ENCODE peak calls at places on chromosome 20, in nine cellular contexts. V is BE2C; K is progenitor cell of endocrine pancreas; H is HEK293T; Z is Kasumi-1; X is effector CD8-positive, alpha-beta T cell; R is psoas muscle; I is GM06990; U is naive thymus-derived CD4-positive, alpha-beta T cell. Q is an unnamed sample.

GRCh38 chr20:61719691-61720347 is 345.9 kb downstream of the TAF4 start:
- DNase-seq in V (no peak), K (no peak), H (no peak), Z (no peak), X (no peak), R (no peak), I (no peak), U (peak), Q (no peak)

GRCh38 chr20:13085275-13085674 is 76.5 kb downstream of the SPTLC3 start:
- DNase-seq in V (no peak), K (no peak), H (no peak), Z (no peak), X (no peak), R (no peak), I (no peak), U (no peak), Q (no peak)

GRCh38 chr20:32003325-32003724 is 6.9 kb upstream of the CCM2L start:
- DNase-seq in V (no peak), K (no peak), H (no peak), Z (no peak), X (no peak), R (no peak), I (no peak), U (no peak), Q (no peak)

GRCh38 chr20:7180261-7181045 is 413.0 kb downstream of the BMP2 start:
- DNase-seq in V (no peak), K (no peak), H (no peak), Z (no peak), X (no peak), R (no peak), I (no peak), U (no peak), Q (no peak)

GRCh38 chr20:39271205-39271604 is 309.1 kb downstream of the DHX35 start:
- DNase-seq in V (peak), K (no peak), H (no peak), Z (no peak), X (no peak), R (no peak), I (no peak), U (no peak), Q (no peak)

GRCh38 chr20:4225778-4226177 is 210.4 kb upstream of the RNF24 start:
- DNase-seq in V (no peak), K (no peak), H (no peak), Z (no peak), X (no peak), R (no peak), I (no peak), U (no peak), Q (peak)

GRCh38 chr20:43243672-43244269 is 54.1 kb upstream of the PTPRT start:
- DNase-seq in V (peak), K (no peak), H (no peak), Z (no peak), X (no peak), R (no peak), I (no peak), U (no peak), Q (no peak)

GRCh38 chr20:45752747-45753146 is 30.6 kb downstream of the SPINT4 start:
- DNase-seq in V (no peak), K (no peak), H (no peak), Z (no peak), X (no peak), R (no peak), I (no peak), U (no peak), Q (peak)

GRCh38 chr20:35947489-35947888 is 6.8 kb downstream of the SCAND1 start:
- DNase-seq in V (peak), K (no peak), H (peak), Z (peak), X (no peak), R (no peak), I (peak), U (peak), Q (no peak)

GRCh38 chr20:34729416-34729815 is 25.3 kb downstream of the TP53INP2 start:
- DNase-seq in V (no peak), K (no peak), H (no peak), Z (no peak), X (no peak), R (no peak), I (no peak), U (no peak), Q (no peak)

GRCh38 chr20:40488401-40488800 is 200.6 kb downstream of the MAFB start:
- DNase-seq in V (no peak), K (no peak), H (no peak), Z (no peak), X (no peak), R (no peak), I (no peak), U (no peak), Q (no peak)